ENCODE peak calls at places on chromosome 16, in five cellular contexts. One of them, this sample, is unnamed.

GRCh38 chr16:9836118-9836736 is 346.0 kb downstream of the GRIN2A start:
- DNase-seq in SW480: no peak
- DNase-seq in NCI-H1417: no peak
- DNase-seq in NCI-H1436: no peak
- DNase-seq in activated T-helper 1 cell treated with anti-CD3 and anti-CD28 coated beads, Interleukin-12 subunit alpha, Interleukin-12 subunit beta, Interleukin-2, Interleukin-4 antibody, amounts not matched to agents 30 ng/mL and 10 ng/mL and 1 ng/mL, durations not matched to agents 14 hours and 24 hours and 36 hours: no peak
- DNase-seq in this sample: no peak

GRCh38 chr16:51762081-51762995 is 611.3 kb upstream of the SALL1 start:
- DNase-seq in NCI-H1436: peak; percentile 63
- DNase-seq in activated T-helper 1 cell treated with anti-CD3 and anti-CD28 coated beads, Interleukin-12 subunit alpha, Interleukin-12 subunit beta, Interleukin-2, Interleukin-4 antibody, amounts not matched to agents 30 ng/mL and 10 ng/mL and 1 ng/mL, durations not matched to agents 14 hours and 24 hours and 36 hours: peak; percentile 5
- DNase-seq in NCI-H1417: peak; percentile 81
- DNase-seq in SW480: peak; percentile 64
- DNase-seq in this sample: no peak

GRCh38 chr16:80997964-80998620 is 8.6 kb downstream of the CMC2 start:
- DNase-seq in NCI-H1436: no peak
- DNase-seq in NCI-H1417: no peak
- DNase-seq in SW480: no peak
- DNase-seq in activated T-helper 1 cell treated with anti-CD3 and anti-CD28 coated beads, Interleukin-12 subunit alpha, Interleukin-12 subunit beta, Interleukin-2, Interleukin-4 antibody, amounts not matched to agents 30 ng/mL and 10 ng/mL and 1 ng/mL, durations not matched to agents 14 hours and 24 hours and 36 hours: no peak
- DNase-seq in this sample: no peak

GRCh38 chr16:3726021-3726687 is 8.8 kb upstream of the TRAP1 start:
- DNase-seq in SW480: no peak
- DNase-seq in NCI-H1417: no peak
- DNase-seq in NCI-H1436: no peak
- DNase-seq in activated T-helper 1 cell treated with anti-CD3 and anti-CD28 coated beads, Interleukin-12 subunit alpha, Interleukin-12 subunit beta, Interleukin-2, Interleukin-4 antibody, amounts not matched to agents 30 ng/mL and 10 ng/mL and 1 ng/mL, durations not matched to agents 14 hours and 24 hours and 36 hours: no peak
- DNase-seq in this sample: no peak

GRCh38 chr16:49856741-49857330 is 924 bp upstream of the ZNF423 start:
- DNase-seq in NCI-H1417: peak; percentile 32
- DNase-seq in NCI-H1436: peak; percentile 21
- DNase-seq in SW480: peak; percentile 68
- DNase-seq in activated T-helper 1 cell treated with anti-CD3 and anti-CD28 coated beads, Interleukin-12 subunit alpha, Interleukin-12 subunit beta, Interleukin-2, Interleukin-4 antibody, amounts not matched to agents 30 ng/mL and 10 ng/mL and 1 ng/mL, durations not matched to agents 14 hours and 24 hours and 36 hours: no peak
- DNase-seq in this sample: no peak

GRCh38 chr16:10877472-10877946 is 507 bp downstream of the CIITA start:
- DNase-seq in NCI-H1417: no peak
- DNase-seq in activated T-helper 1 cell treated with anti-CD3 and anti-CD28 coated beads, Interleukin-12 subunit alpha, Interleukin-12 subunit beta, Interleukin-2, Interleukin-4 antibody, amounts not matched to agents 30 ng/mL and 10 ng/mL and 1 ng/mL, durations not matched to agents 14 hours and 24 hours and 36 hours: no peak
- DNase-seq in SW480: no peak
- DNase-seq in NCI-H1436: no peak
- DNase-seq in this sample: no peak

GRCh38 chr16:728131-728889 is 1.4 kb downstream of the HAGHL start:
- DNase-seq in SW480: peak; percentile 88
- DNase-seq in NCI-H1436: peak; percentile 33
- DNase-seq in activated T-helper 1 cell treated with anti-CD3 and anti-CD28 coated beads, Interleukin-12 subunit alpha, Interleukin-12 subunit beta, Interleukin-2, Interleukin-4 antibody, amounts not matched to agents 30 ng/mL and 10 ng/mL and 1 ng/mL, durations not matched to agents 14 hours and 24 hours and 36 hours: peak; percentile 57
- DNase-seq in NCI-H1417: peak; percentile 73
- DNase-seq in this sample: peak; percentile 67

GRCh38 chr16:14187517-14188338 is 116.6 kb downstream of the MRTFB start:
- DNase-seq in SW480: no peak
- DNase-seq in NCI-H1417: no peak
- DNase-seq in NCI-H1436: no peak
- DNase-seq in activated T-helper 1 cell treated with anti-CD3 and anti-CD28 coated beads, Interleukin-12 subunit alpha, Interleukin-12 subunit beta, Interleukin-2, Interleukin-4 antibody, amounts not matched to agents 30 ng/mL and 10 ng/mL and 1 ng/mL, durations not matched to agents 14 hours and 24 hours and 36 hours: no peak
- DNase-seq in this sample: no peak

GRCh38 chr16:60271382-60272180 is 1537.5 kb upstream of the GOT2 start:
- DNase-seq in NCI-H1417: no peak
- DNase-seq in SW480: no peak
- DNase-seq in NCI-H1436: no peak
- DNase-seq in activated T-helper 1 cell treated with anti-CD3 and anti-CD28 coated beads, Interleukin-12 subunit alpha, Interleukin-12 subunit beta, Interleukin-2, Interleukin-4 antibody, amounts not matched to agents 30 ng/mL and 10 ng/mL and 1 ng/mL, durations not matched to agents 14 hours and 24 hours and 36 hours: no peak
- DNase-seq in this sample: no peak

GRCh38 chr16:76278976-76279375 is 1.8 kb downstream of the CNTNAP4 start:
- DNase-seq in NCI-H1436: no peak
- DNase-seq in activated T-helper 1 cell treated with anti-CD3 and anti-CD28 coated beads, Interleukin-12 subunit alpha, Interleukin-12 subunit beta, Interleukin-2, Interleukin-4 antibody, amounts not matched to agents 30 ng/mL and 10 ng/mL and 1 ng/mL, durations not matched to agents 14 hours and 24 hours and 36 hours: no peak
- DNase-seq in NCI-H1417: peak; percentile 3
- DNase-seq in SW480: peak; percentile 39
- DNase-seq in this sample: no peak